ENCODE peak calls at places on chromosome 19, in five cellular contexts. One of them, this sample, is unnamed.

GRCh38 chr19:45184115-45184514 is 5.5 kb downstream of the BLOC1S3 start:
- DNase-seq in uterus: no peak
- DNase-seq in CD8-positive, alpha-beta T cell: no peak
- DNase-seq in foreskin keratinocyte: no peak
- DNase-seq in GM23338: no peak
- DNase-seq in this sample: no peak

GRCh38 chr19:56261145-56261544 is 11.4 kb upstream of the EDDM13 start:
- DNase-seq in uterus: no peak
- DNase-seq in CD8-positive, alpha-beta T cell: no peak
- DNase-seq in foreskin keratinocyte: no peak
- DNase-seq in GM23338: no peak
- DNase-seq in this sample: no peak

GRCh38 chr19:16022251-16022650 is 54.0 kb upstream of the TPM4 start:
- DNase-seq in uterus: no peak
- DNase-seq in CD8-positive, alpha-beta T cell: no peak
- DNase-seq in foreskin keratinocyte: no peak
- DNase-seq in GM23338: no peak
- DNase-seq in this sample: no peak

GRCh38 chr19:42201489-42202289 is 15.8 kb downstream of the DEDD2 start:
- DNase-seq in uterus: no peak
- DNase-seq in CD8-positive, alpha-beta T cell: peak; percentile 24
- DNase-seq in foreskin keratinocyte: no peak
- DNase-seq in GM23338: no peak
- DNase-seq in this sample: no peak

GRCh38 chr19:43534811-43535761 is 2.1 kb downstream of the ZNF575 start:
- DNase-seq in uterus: peak; percentile 73
- DNase-seq in CD8-positive, alpha-beta T cell: no peak
- DNase-seq in foreskin keratinocyte: no peak
- DNase-seq in GM23338: peak; percentile 95
- DNase-seq in this sample: no peak

GRCh38 chr19:45716314-45717130 is 14.2 kb downstream of the FBXO46 start:
- DNase-seq in uterus: peak; percentile 22
- DNase-seq in CD8-positive, alpha-beta T cell: no peak
- DNase-seq in foreskin keratinocyte: no peak
- DNase-seq in GM23338: peak; percentile 61
- DNase-seq in this sample: no peak

GRCh38 chr19:38657633-38658222 is 10.3 kb downstream of the ACTN4 start:
- DNase-seq in uterus: no peak
- DNase-seq in CD8-positive, alpha-beta T cell: no peak
- DNase-seq in foreskin keratinocyte: peak; percentile 99
- DNase-seq in GM23338: peak; percentile 63
- DNase-seq in this sample: peak; percentile 77

GRCh38 chr19:47699360-47699917 is 13.8 kb upstream of the EHD2 start:
- DNase-seq in uterus: peak; percentile 56
- DNase-seq in CD8-positive, alpha-beta T cell: peak; percentile 18
- DNase-seq in foreskin keratinocyte: no peak
- DNase-seq in GM23338: peak; percentile 83
- DNase-seq in this sample: peak; percentile 48

GRCh38 chr19:35436477-35437141 is 11.4 kb upstream of the FFAR2 start:
- DNase-seq in uterus: peak; percentile 24
- DNase-seq in CD8-positive, alpha-beta T cell: no peak
- DNase-seq in foreskin keratinocyte: peak; percentile 48
- DNase-seq in GM23338: no peak
- DNase-seq in this sample: no peak

GRCh38 chr19:33683881-33684549 is 62.3 kb downstream of the CHST8 start:
- DNase-seq in uterus: no peak
- DNase-seq in CD8-positive, alpha-beta T cell: no peak
- DNase-seq in foreskin keratinocyte: peak; percentile 1
- DNase-seq in GM23338: peak; percentile 91
- DNase-seq in this sample: no peak

GRCh38 chr19:1276620-1277007 is 1.3 kb downstream of the FAM174C start:
- DNase-seq in uterus: no peak
- DNase-seq in CD8-positive, alpha-beta T cell: no peak
- DNase-seq in foreskin keratinocyte: no peak
- DNase-seq in GM23338: no peak
- DNase-seq in this sample: no peak

GRCh38 chr19:23799321-23799720 is 40.6 kb upstream of the ZNF681 start:
- DNase-seq in uterus: no peak
- DNase-seq in CD8-positive, alpha-beta T cell: no peak
- DNase-seq in foreskin keratinocyte: no peak
- DNase-seq in GM23338: no peak
- DNase-seq in this sample: no peak

GRCh38 chr19:55490478-55491436 is 2.5 kb downstream of the SSC5D start:
- DNase-seq in uterus: peak; percentile 58
- DNase-seq in CD8-positive, alpha-beta T cell: no peak
- DNase-seq in foreskin keratinocyte: no peak
- DNase-seq in GM23338: no peak
- DNase-seq in this sample: no peak

GRCh38 chr19:33486936-33487793 is 34.4 kb downstream of the PEPD start:
- DNase-seq in uterus: no peak
- DNase-seq in CD8-positive, alpha-beta T cell: no peak
- DNase-seq in foreskin keratinocyte: no peak
- DNase-seq in GM23338: no peak
- DNase-seq in this sample: no peak

GRCh38 chr19:29367701-29368306 is 154.9 kb upstream of the UQCRFS1 start:
- DNase-seq in uterus: no peak
- DNase-seq in CD8-positive, alpha-beta T cell: no peak
- DNase-seq in foreskin keratinocyte: no peak
- DNase-seq in GM23338: peak; percentile 22
- DNase-seq in this sample: no peak

GRCh38 chr19:35935911-35936737 is at the start of gene LRFN3:
- DNase-seq in uterus: peak; percentile 78
- DNase-seq in CD8-positive, alpha-beta T cell: no peak
- DNase-seq in foreskin keratinocyte: peak; percentile 47
- DNase-seq in GM23338: peak; percentile 97
- DNase-seq in this sample: peak; percentile 52

GRCh38 chr19:36009220-36009619 is 607 bp upstream of the SYNE4 start:
- DNase-seq in uterus: peak; percentile 69
- DNase-seq in CD8-positive, alpha-beta T cell: no peak
- DNase-seq in foreskin keratinocyte: no peak
- DNase-seq in GM23338: peak; percentile 82
- DNase-seq in this sample: no peak

GRCh38 chr19:43707158-43707712 is 8.6 kb upstream of the IRGC start:
- DNase-seq in uterus: no peak
- DNase-seq in CD8-positive, alpha-beta T cell: no peak
- DNase-seq in foreskin keratinocyte: no peak
- DNase-seq in GM23338: no peak
- DNase-seq in this sample: no peak

GRCh38 chr19:16883518-16883917 is 5.3 kb upstream of the F2RL3 start:
- DNase-seq in uterus: no peak
- DNase-seq in CD8-positive, alpha-beta T cell: no peak
- DNase-seq in foreskin keratinocyte: peak; percentile 32
- DNase-seq in GM23338: no peak
- DNase-seq in this sample: no peak

GRCh38 chr19:18496167-18496979 is 25.5 kb downstream of the ELL start:
- DNase-seq in uterus: no peak
- DNase-seq in CD8-positive, alpha-beta T cell: peak; percentile 38
- DNase-seq in foreskin keratinocyte: peak; percentile 82
- DNase-seq in GM23338: no peak
- DNase-seq in this sample: no peak

GRCh38 chr19:55354698-55355212 is at the start of gene COX6B2:
- DNase-seq in uterus: no peak
- DNase-seq in CD8-positive, alpha-beta T cell: no peak
- DNase-seq in foreskin keratinocyte: no peak
- DNase-seq in GM23338: peak; percentile 63
- DNase-seq in this sample: no peak

GRCh38 chr19:45442927-45443461 is 19.3 kb upstream of the ERCC1 start:
- DNase-seq in uterus: peak; percentile 44
- DNase-seq in CD8-positive, alpha-beta T cell: no peak
- DNase-seq in foreskin keratinocyte: no peak
- DNase-seq in GM23338: peak; percentile 69
- DNase-seq in this sample: no peak

GRCh38 chr19:18053571-18054219 is 33.0 kb downstream of the IL12RB1 start:
- DNase-seq in uterus: no peak
- DNase-seq in CD8-positive, alpha-beta T cell: no peak
- DNase-seq in foreskin keratinocyte: peak; percentile 8
- DNase-seq in GM23338: no peak
- DNase-seq in this sample: peak; percentile 88

GRCh38 chr19:11964858-11965645 is at the start of gene ZNF763:
- DNase-seq in uterus: peak; percentile 91
- DNase-seq in CD8-positive, alpha-beta T cell: peak; percentile 73
- DNase-seq in foreskin keratinocyte: peak; percentile 73
- DNase-seq in GM23338: peak; percentile 99
- DNase-seq in this sample: no peak

GRCh38 chr19:33280351-33280921 is 21.9 kb downstream of the CEBPA start:
- DNase-seq in uterus: no peak
- DNase-seq in CD8-positive, alpha-beta T cell: no peak
- DNase-seq in foreskin keratinocyte: no peak
- DNase-seq in GM23338: no peak
- DNase-seq in this sample: no peak

GRCh38 chr19:5676105-5676671 is 4.1 kb downstream of the MICOS13 start:
- DNase-seq in uterus: no peak
- DNase-seq in CD8-positive, alpha-beta T cell: no peak
- DNase-seq in foreskin keratinocyte: no peak
- DNase-seq in GM23338: no peak
- DNase-seq in this sample: no peak

GRCh38 chr19:45616709-45617027 is 14.7 kb upstream of the GPR4 start:
- DNase-seq in uterus: no peak
- DNase-seq in CD8-positive, alpha-beta T cell: no peak
- DNase-seq in foreskin keratinocyte: no peak
- DNase-seq in GM23338: peak; percentile 71
- DNase-seq in this sample: no peak

GRCh38 chr19:45506991-45507863 is at the start of gene VASP:
- DNase-seq in uterus: peak; percentile 85
- DNase-seq in CD8-positive, alpha-beta T cell: peak; percentile 83
- DNase-seq in foreskin keratinocyte: peak; percentile 80
- DNase-seq in GM23338: peak; percentile 96
- DNase-seq in this sample: peak; percentile 88

GRCh38 chr19:38391911-38392464 is 3.5 kb downstream of the SPRED3 start:
- DNase-seq in uterus: no peak
- DNase-seq in CD8-positive, alpha-beta T cell: no peak
- DNase-seq in foreskin keratinocyte: no peak
- DNase-seq in GM23338: no peak
- DNase-seq in this sample: no peak

DNA sequence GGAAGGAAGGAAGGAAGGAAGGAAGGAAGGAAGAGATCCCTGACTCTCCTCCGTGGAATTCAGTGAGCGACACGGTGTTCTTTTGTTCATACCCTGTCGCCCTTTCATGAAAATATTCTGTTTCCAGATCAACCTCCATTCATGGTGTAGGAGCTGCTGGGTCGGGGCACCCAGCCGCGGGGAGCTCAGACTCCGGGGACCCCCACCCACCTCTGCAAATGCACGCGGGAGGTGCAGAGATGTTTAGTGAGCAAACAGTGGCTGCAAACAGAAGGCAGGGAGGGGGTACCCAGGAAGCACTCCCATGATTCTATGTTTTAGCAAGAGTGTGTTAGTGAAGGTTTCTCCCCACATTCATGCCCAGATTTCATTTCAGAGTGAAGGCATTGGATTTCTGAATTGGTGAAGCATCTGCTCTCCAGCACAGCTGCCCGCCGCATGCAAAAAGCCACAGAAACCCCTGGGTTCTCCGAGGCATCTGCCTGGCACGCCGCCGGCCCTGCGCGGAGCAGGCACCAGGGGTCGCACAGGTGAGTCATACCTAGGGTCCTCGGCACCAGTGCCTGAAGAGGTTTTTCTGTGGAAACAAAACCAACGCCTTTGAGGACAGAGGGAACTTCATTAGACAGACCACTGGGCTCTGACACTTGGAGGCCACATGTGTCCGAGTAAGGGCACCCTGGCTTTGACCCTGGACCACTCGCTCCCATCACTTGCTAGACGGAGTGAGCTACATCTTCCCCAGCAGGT is 80.6 kb downstream of the ZNF557 start:
- DNase-seq in uterus: no peak
- DNase-seq in CD8-positive, alpha-beta T cell: no peak
- DNase-seq in foreskin keratinocyte: no peak
- DNase-seq in GM23338: peak; percentile 29
- DNase-seq in this sample: no peak
- H3K4me1 ChIP-seq in uterus: no peaks in the 10 kb centered on the region
- H3K4me1 ChIP-seq in CD8-positive, alpha-beta T cell: no peaks in the 10 kb centered on the region
- H3K4me1 ChIP-seq in foreskin keratinocyte: no peaks in the 10 kb centered on the region
- H3K4me1 ChIP-seq in GM23338: no peaks in the 10 kb centered on the region
- H3K4me1 ChIP-seq in this sample: no peaks in the 10 kb centered on the region

GRCh38 chr19:40147693-40148347 is 43.4 kb upstream of the MAP3K10 start:
- DNase-seq in uterus: no peak
- DNase-seq in CD8-positive, alpha-beta T cell: no peak
- DNase-seq in foreskin keratinocyte: peak; percentile 57
- DNase-seq in GM23338: peak; percentile 8
- DNase-seq in this sample: peak; percentile 12

GRCh38 chr19:40150170-40150569 is 41.1 kb upstream of the MAP3K10 start:
- DNase-seq in uterus: no peak
- DNase-seq in CD8-positive, alpha-beta T cell: no peak
- DNase-seq in foreskin keratinocyte: no peak
- DNase-seq in GM23338: no peak
- DNase-seq in this sample: peak; percentile 16

GRCh38 chr19:40144947-40145748 is 46.1 kb upstream of the MAP3K10 start:
- DNase-seq in uterus: no peak
- DNase-seq in CD8-positive, alpha-beta T cell: no peak
- DNase-seq in foreskin keratinocyte: no peak
- DNase-seq in GM23338: peak; percentile 7
- DNase-seq in this sample: no peak

GRCh38 chr19:40144151-40144550 is 47.1 kb upstream of the MAP3K10 start:
- DNase-seq in uterus: no peak
- DNase-seq in CD8-positive, alpha-beta T cell: no peak
- DNase-seq in foreskin keratinocyte: no peak
- DNase-seq in GM23338: no peak
- DNase-seq in this sample: no peak

DNA sequence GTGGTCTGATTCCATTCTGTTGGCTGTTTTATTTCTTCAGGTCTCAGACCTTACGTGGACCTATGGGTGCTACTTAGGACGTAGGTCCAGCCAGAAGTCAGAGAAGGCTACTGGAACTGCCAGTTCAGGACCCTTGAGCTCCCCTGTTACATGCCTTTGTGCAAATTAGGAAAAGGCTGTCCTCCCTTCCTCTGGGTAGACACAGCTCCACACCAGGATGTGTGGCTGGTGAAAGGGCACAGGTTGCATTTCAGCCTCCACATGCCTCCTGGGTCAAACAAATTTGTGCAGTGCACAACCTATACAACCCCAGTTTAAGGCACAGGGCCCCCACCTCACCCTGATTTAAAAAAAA is 43.9 kb upstream of the MAP3K10 start:
- DNase-seq in uterus: no peak
- DNase-seq in CD8-positive, alpha-beta T cell: no peak
- DNase-seq in foreskin keratinocyte: no peak
- DNase-seq in GM23338: no peak
- DNase-seq in this sample: peak; percentile 16
- H3K27me3 ChIP-seq in uterus: no peaks in the 10 kb centered on the region
- H3K27me3 ChIP-seq in CD8-positive, alpha-beta T cell: no peaks in the 10 kb centered on the region
- H3K27me3 ChIP-seq in foreskin keratinocyte: no peaks in the 10 kb centered on the region
- H3K27me3 ChIP-seq in GM23338: no peaks in the 10 kb centered on the region
- H3K27me3 ChIP-seq in this sample: no peaks in the 10 kb centered on the region

GRCh38 chr19:3381701-3382372 is 15.5 kb downstream of the NFIC start:
- DNase-seq in uterus: no peak
- DNase-seq in CD8-positive, alpha-beta T cell: no peak
- DNase-seq in foreskin keratinocyte: no peak
- DNase-seq in GM23338: no peak
- DNase-seq in this sample: no peak
- H3K4me1 ChIP-seq in uterus: peaks cover 7% of the 10 kb centered on the region
- H3K4me1 ChIP-seq in CD8-positive, alpha-beta T cell: no peaks in the 10 kb centered on the region
- H3K4me1 ChIP-seq in foreskin keratinocyte: no peaks in the 10 kb centered on the region
- H3K4me1 ChIP-seq in GM23338: no peaks in the 10 kb centered on the region
- H3K4me1 ChIP-seq in this sample: no peaks in the 10 kb centered on the region

DNA sequence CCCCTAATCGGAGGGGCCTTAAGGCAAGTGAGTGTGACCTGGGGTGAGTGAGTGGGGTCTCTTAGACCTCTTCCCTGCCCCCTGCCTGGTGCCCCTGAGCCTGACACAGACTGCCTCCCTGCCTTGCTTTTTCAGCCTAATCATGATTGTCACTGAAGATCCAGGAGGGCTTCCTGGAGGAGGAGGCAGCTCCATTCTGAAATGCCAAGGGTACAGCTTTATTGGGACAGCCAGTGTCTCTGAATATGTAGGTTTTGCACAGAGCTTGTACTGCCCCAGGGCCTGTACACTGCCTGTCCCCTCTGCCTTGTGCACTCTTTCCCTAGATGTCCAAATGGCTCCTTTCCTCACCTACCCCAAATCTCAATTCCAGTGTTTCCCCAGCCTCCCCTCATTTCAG is 26.1 kb upstream of the SEMA6B start:
- DNase-seq in uterus: no peak
- DNase-seq in CD8-positive, alpha-beta T cell: no peak
- DNase-seq in foreskin keratinocyte: no peak
- DNase-seq in GM23338: no peak
- DNase-seq in this sample: no peak
- H3K27me3 ChIP-seq in uterus: peaks cover 22% of the 10 kb centered on the region
- H3K27me3 ChIP-seq in CD8-positive, alpha-beta T cell: peaks cover 27% of the 10 kb centered on the region
- H3K27me3 ChIP-seq in foreskin keratinocyte: peaks cover 41% of the 10 kb centered on the region
- H3K27me3 ChIP-seq in GM23338: peaks cover 35% of the 10 kb centered on the region
- H3K27me3 ChIP-seq in this sample: peaks cover 35% of the 10 kb centered on the region

This sample was measured in SJSA1.